ENCODE peak calls at places on chromosomes 16 and 17, in four cellular contexts. U is neural progenitor cell, D is PC-3, B is GM23248. O is an unnamed sample. For H3K79me2, the result is how much of the 10 kb centered on the place peaks cover.

GRCh38 chr16:31010943-31011342 is 505 bp upstream of the STX1B start:
- DNase-seq in U (no peak), D (no peak), B (peak), O (no peak)

GRCh38 chr17:64196626-64197025 is 66.4 kb downstream of the TEX2 start:
- DNase-seq in U (no peak), D (peak), B (peak), O (no peak)

GRCh38 chr17:74249966-74250365 is 24.1 kb upstream of the DNAI2 start:
- DNase-seq in U (no peak), D (no peak), B (no peak), O (no peak)

GRCh38 chr16:66824006-66824405 is 6.8 kb downstream of the NAE1 start:
- DNase-seq in U (no peak), D (no peak), B (peak), O (no peak)

GRCh38 chr16:79500305-79500704 is 100.2 kb downstream of the MAF start:
- DNase-seq in U (no peak), D (no peak), B (no peak), O (no peak)

GRCh38 chr16:78993342-78993741 is 607.2 kb downstream of the MAF start:
- DNase-seq in U (no peak), D (no peak), B (no peak), O (peak)

GRCh38 chr17:65163990-65164495 is 26.9 kb downstream of the RGS9 start:
- DNase-seq in U (no peak), D (peak), B (peak), O (peak)

GRCh38 chr17:5422505-5422904 is 2.5 kb downstream of the RPAIN start:
- DNase-seq in U (no peak), D (peak), B (peak), O (no peak)

GRCh38 chr16:68994324-68994723 is 111.1 kb upstream of the HAS3 start:
- DNase-seq in U (no peak), D (no peak), B (no peak), O (no peak)

GRCh38 chr17:61307905-61308886 is 91.4 kb upstream of the TBX2 start:
- DNase-seq in U (no peak), D (peak), B (peak), O (peak)

GRCh38 chr16:11175106-11175795 is 80.8 kb downstream of the SOCS1 start:
- DNase-seq in U (no peak), D (no peak), B (no peak), O (no peak)

GRCh38 chr17:78304549-78305037 is 55.3 kb downstream of the SOCS3 start:
- DNase-seq in U (no peak), D (no peak), B (no peak), O (no peak)

GRCh38 chr17:74877592-74878543 is 5.1 kb upstream of the FDXR start:
- DNase-seq in U (no peak), D (peak), B (peak), O (peak)

GRCh38 chr17:968812-969766 is 10.5 kb downstream of the NXN start:
- DNase-seq in U (no peak), D (no peak), B (peak), O (peak)

GRCh38 chr17:58020401-58020800 is 13.4 kb upstream of the SRSF1 start:
- DNase-seq in U (no peak), D (no peak), B (no peak), O (no peak)

GRCh38 chr16:81623365-81624102 is 155.6 kb upstream of the PLCG2 start:
- DNase-seq in U (peak), D (peak), B (peak), O (peak)

GRCh38 chr16:89691986-89692569 is 5.6 kb downstream of the CDK10 start:
- DNase-seq in U (no peak), D (no peak), B (no peak), O (no peak)

GRCh38 chr16:50263060-50263909 is 3.1 kb upstream of the ADCY7 start:
- DNase-seq in U (no peak), D (no peak), B (no peak), O (peak)

GRCh38 chr17:63426041-63426916 is 19.8 kb downstream of the CYB561 start:
- DNase-seq in U (no peak), D (no peak), B (no peak), O (no peak)

GRCh38 chr17:11704041-11704440 is 105.8 kb downstream of the DNAH9 start:
- DNase-seq in U (no peak), D (no peak), B (no peak), O (no peak)

GRCh38 chr17:32124985-32125847 is 17.1 kb upstream of the RHOT1 start:
- DNase-seq in U (no peak), D (no peak), B (no peak), O (no peak)

GRCh38 chr17:80877095-80877828 is 114.4 kb upstream of the CHMP6 start:
- DNase-seq in U (no peak), D (no peak), B (no peak), O (no peak)

GRCh38 chr16:57289391-57290257 is 5.2 kb upstream of the PLLP start:
- DNase-seq in U (no peak), D (no peak), B (no peak), O (no peak)

GRCh38 chr17:64262125-64262421 is 987 bp downstream of the TEX2 start:
- DNase-seq in U (no peak), D (no peak), B (no peak), O (no peak)

GRCh38 chr16:84191466-84191865 is 509 bp downstream of the ADAD2 start:
- DNase-seq in U (no peak), D (no peak), B (no peak), O (peak)

GRCh38 chr16:19168173-19169080 is at the start of gene SYT17:
- DNase-seq in U (peak), D (peak), B (peak), O (peak)

GRCh38 chr16:19167710-19168172 is 299 bp upstream of the SYT17 start:
- DNase-seq in U (peak), D (peak), B (peak), O (peak)

GRCh38 chr16:19170043-19170655 is 2.1 kb downstream of the SYT17 start:
- DNase-seq in U (no peak), D (no peak), B (no peak), O (no peak)

GRCh38 chr16:19166500-19166899 is 1.5 kb upstream of the SYT17 start:
- DNase-seq in U (no peak), D (peak), B (no peak), O (no peak)

GRCh38 chr16:19169081-19169639 is 1.1 kb downstream of the SYT17 start:
- DNase-seq in U (no peak), D (no peak), B (no peak), O (no peak)
- TF ChIP-seq EZH2 in U (no peak), D (no peak), B (no peak), O (no peak)

DNA sequence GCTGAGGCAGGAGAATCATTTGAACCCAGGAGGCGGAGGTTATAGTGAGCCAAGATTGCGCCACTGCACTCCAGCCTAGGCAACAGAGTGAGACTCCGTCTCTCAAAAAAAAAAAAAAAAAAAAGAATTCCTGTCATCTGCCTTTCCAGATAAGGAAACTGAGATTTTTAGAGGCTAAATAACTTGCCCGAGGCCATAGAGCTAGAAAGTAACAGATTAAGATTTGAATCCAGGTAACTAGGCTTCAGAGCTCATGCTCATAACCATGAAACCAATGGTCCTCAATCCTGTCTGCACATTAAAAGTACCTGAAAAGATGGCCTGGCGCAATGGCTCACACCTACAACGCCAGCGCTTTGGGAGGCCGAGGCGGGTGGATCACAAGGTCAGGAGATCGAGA is 9.5 kb downstream of the NCBP3 start:
- DNase-seq in U (no peak), D (no peak), B (no peak), O (no peak)
- H3K4me3 ChIP-seq in U (no peak), D (no peak), B (no peak), O (no peak)

GRCh38 chr16:73017321-73017720 is 30.6 kb downstream of the ZFHX3 start:
- DNase-seq in U (no peak), D (no peak), B (no peak), O (no peak)
- H3K79me2 ChIP-seq in U (under half), D (half or more), B (half or more), O (half or more)

DNA sequence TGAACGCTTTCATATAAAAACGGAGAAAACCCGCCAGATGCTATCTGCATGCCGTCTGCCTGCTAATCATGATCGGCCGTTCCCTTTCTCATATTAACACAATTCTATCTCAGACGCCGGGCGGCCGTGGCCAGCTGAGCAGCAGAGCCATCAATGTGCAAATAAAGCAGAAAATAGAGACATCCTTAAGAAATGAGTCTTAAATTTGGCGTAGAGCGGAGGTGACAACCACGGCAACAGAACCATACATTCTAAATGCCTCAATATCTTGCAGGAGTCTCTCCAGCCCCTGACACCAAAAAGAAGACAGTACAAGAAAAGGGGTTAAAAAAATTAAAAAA is 2.7 kb upstream of the IRX5 start:
- DNase-seq in U (peak), D (no peak), B (peak), O (peak)
- TF ChIP-seq EZH2 in U (no peak), D (no peak), B (no peak), O (no peak)

DNA sequence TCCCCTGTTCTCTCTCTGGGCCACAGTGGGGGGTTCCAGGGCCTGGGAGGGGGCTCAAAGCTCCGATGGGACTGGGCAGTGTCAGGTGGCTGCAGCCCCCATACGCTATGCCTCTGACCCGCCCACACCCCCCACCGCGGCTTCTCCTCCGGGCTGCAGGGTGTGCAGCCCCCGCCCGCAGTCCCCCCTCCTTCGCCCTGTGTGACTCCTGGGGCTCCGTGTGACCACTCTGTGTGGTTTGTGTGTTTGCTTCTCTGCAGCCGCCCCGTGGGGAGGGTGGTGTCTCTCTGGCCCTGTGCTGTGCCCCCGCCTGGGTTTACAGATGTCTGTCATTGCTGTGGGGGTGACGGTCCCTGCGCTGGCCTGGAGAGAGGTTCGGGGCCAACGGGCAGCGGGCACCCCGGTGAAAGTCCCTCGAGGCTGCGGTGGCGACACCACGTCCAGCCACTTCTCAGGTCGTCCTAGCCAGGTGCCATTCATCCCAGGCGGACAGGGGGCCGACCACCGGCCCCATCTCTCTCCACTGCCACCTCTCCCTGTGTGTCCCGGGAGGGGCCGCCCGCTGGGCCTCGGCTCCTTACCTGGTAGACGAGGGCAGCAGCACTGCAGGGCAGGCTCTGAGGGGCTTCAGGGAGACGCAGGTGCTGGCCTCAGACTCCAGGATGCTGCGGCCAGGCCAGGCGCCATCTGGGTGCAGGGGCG is 5.5 kb downstream of the SSTR5 start:
- DNase-seq in U (no peak), D (no peak), B (no peak), O (no peak)
- H3K4me3 ChIP-seq in U (no peak), D (peak), B (no peak), O (no peak)

GRCh38 chr17:42411321-42411820 is 11.7 kb downstream of the CAVIN1 start:
- DNase-seq in U (no peak), D (no peak), B (peak), O (no peak)

GRCh38 chr17:42414782-42415409 is 8.2 kb downstream of the CAVIN1 start:
- DNase-seq in U (no peak), D (no peak), B (no peak), O (no peak)

GRCh38 chr17:42411905-42412679 is 11.0 kb downstream of the CAVIN1 start:
- DNase-seq in U (no peak), D (no peak), B (no peak), O (no peak)

GRCh38 chr17:42409467-42410351 is 13.3 kb downstream of the CAVIN1 start:
- DNase-seq in U (no peak), D (no peak), B (peak), O (peak)

DNA sequence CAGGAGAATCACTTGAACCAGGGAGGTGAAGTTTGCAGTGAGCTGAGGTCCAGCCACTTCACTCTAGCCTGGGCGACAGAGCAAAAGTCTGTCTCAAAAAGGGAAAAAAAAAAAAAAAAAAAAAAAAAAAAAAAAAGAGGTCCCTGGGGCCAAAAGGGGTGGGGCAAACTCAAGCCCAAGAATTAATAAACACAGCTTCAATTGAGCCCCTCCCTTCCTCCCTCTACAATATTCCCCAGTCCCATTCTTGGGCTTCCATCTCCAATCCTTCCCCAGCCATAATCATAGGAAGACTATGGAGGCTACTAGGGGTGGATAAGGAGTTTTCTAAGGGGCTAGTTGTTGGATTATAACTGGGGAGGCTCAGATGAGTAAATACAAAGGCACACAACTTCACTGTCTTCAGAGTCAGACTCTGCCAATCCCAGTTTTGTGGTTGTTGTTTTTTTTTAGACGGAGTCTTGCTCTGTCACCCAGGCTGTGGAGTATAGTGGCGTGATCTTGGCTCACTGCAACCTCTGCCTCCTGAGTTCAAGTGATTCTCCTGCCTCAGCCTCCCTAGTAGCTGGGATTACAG is 9.5 kb downstream of the CAVIN1 start:
- DNase-seq in U (no peak), D (no peak), B (peak), O (no peak)
- H3K79me2 ChIP-seq in U (under half), D (under half), B (half or more), O (under half)

DNA sequence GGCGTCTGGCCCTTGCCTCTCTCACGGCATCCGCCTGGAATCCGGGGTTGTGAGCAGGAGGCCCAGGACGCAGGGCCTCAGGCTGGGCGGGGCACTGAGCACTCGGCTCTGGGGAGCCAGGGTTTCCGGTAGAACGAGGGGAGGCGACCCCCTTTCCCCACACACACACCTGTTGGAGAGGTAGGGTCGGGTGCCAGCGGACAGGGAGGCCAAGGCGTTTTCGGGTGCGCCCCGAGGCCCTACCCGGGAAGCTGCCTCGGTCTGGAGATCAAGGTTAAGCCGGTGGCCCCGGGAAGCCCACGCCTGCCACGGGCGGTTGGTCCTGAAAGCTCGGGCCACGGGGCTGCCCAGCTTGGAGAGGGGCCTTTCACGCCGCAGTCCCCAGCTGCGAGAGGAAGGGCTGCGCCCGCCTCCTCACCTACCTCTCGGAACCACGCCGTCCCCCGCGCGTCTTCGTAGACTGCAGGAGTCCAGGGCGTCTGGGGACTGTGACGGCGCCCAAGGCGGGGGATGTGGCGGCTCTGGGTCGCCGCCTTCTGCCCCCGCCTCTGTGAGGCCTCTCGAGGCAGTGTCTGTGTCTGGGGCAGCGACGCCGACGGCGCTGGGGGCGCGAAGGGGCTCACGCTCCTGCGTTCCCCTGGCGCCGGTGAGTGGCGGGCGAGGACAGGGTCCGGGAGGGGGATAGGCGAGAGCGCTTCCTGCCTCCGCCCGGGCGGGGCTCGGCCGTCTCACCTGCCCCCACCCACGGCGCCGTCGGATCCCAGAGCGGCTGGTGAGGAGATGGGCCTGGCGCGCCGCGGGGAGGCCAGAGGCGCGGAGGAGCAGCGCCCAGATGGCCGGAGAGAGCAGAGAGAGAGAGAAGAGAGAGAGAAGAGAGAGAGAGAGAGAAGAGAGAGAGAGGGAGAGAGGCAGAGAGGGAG is 20.3 kb upstream of the HOXB9 start:
- DNase-seq in U (peak), D (no peak), B (no peak), O (no peak)
- TF ChIP-seq EZH2 in U (peak), D (no peak), B (no peak), O (peak)

GRCh38 chr17:40188694-40189093 is 11.4 kb downstream of the RAPGEFL1 start:
- DNase-seq in U (no peak), D (no peak), B (no peak), O (no peak)

GRCh38 chr17:40187238-40187637 is 10.0 kb downstream of the RAPGEFL1 start:
- DNase-seq in U (no peak), D (no peak), B (no peak), O (no peak)

GRCh38 chr17:40192961-40193360 is 15.7 kb downstream of the RAPGEFL1 start:
- DNase-seq in U (no peak), D (no peak), B (no peak), O (no peak)

GRCh38 chr17:40191237-40192208 is 14.3 kb downstream of the RAPGEFL1 start:
- DNase-seq in U (peak), D (peak), B (peak), O (peak)

GRCh38 chr17:40190197-40191021 is 13.1 kb downstream of the RAPGEFL1 start:
- DNase-seq in U (peak), D (peak), B (peak), O (no peak)
- H3K4me3 ChIP-seq in U (peak), D (peak), B (peak), O (no peak)

DNA sequence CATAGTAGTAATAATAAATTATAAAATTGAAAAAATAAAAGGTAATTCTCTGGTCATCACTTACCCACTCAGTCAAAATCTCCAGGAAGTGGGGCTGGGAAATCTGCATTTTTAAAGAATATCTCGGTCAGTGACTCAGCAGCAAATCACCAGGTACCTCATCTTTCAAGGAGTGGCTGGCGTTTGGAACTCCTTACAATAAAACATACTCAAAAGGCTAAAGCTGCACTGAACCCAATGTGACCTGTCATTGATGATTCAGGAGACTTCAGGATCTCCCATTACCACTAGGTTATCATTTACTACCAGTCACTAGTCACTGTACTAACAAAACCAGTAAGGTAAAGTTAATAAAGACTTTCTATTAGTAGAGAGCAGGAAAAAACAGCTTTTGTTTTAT is 21.5 kb upstream of the RFFL start:
- DNase-seq in U (no peak), D (peak), B (peak), O (peak)
- H3K79me2 ChIP-seq in U (under half), D (half or more), B (under half), O (half or more)

O was measured in hepatocyte.